ENCODE peak calls at places on chromosomes 11 and 22, in six cellular contexts. L is epithelial cell of proximal tubule, S is nephron progenitor cell, Z is GM06990, N is BJ, J is GM12878. I is an unnamed sample.

GRCh38 chr22:19691721-19692341 is 22.5 kb upstream of the SEPTIN5 start:
- DNase-seq in L (peak; percentile 10), S (peak; percentile 37), Z (no peak), N (peak; percentile 22), J (no peak), I (no peak)

GRCh38 chr11:104841185-104841584 is 57.1 kb downstream of the CASP12 start:
- DNase-seq in L (no peak), S (no peak), Z (no peak), N (no peak), J (no peak), I (no peak)

GRCh38 chr11:77171254-77171653 is 43.2 kb downstream of the MYO7A start:
- DNase-seq in L (no peak), S (no peak), Z (no peak), N (no peak), J (no peak), I (no peak)

GRCh38 chr11:95339554-95339953 is 108.6 kb upstream of the SESN3 start:
- DNase-seq in L (no peak), S (no peak), Z (peak; percentile 55), N (no peak), J (no peak), I (no peak)

GRCh38 chr11:94325681-94326080 is 21.3 kb downstream of the IZUMO1R start:
- DNase-seq in L (no peak), S (peak; percentile 49), Z (peak; percentile 11), N (no peak), J (peak; percentile 9), I (peak; percentile 76)

GRCh38 chr11:11157201-11157600 is 195.8 kb downstream of the CSNK2A3 start:
- DNase-seq in L (no peak), S (peak; percentile 42), Z (no peak), N (no peak), J (no peak), I (peak; percentile 55)

GRCh38 chr11:28447226-28447625 is 339.0 kb downstream of the METTL15 start:
- DNase-seq in L (peak; percentile 7), S (no peak), Z (no peak), N (peak; percentile 15), J (no peak), I (no peak)

GRCh38 chr11:35412285-35412684 is 7.1 kb downstream of the SLC1A2 start:
- DNase-seq in L (no peak), S (no peak), Z (no peak), N (no peak), J (no peak), I (no peak)

GRCh38 chr11:126318642-126319373 is 14.9 kb downstream of the DCPS start:
- DNase-seq in L (no peak), S (no peak), Z (no peak), N (peak; percentile 92), J (peak; percentile 55), I (no peak)

GRCh38 chr11:65003282-65003681 is 6.5 kb upstream of the BATF2 start:
- DNase-seq in L (no peak), S (peak; percentile 38), Z (no peak), N (no peak), J (no peak), I (no peak)

GRCh38 chr11:35142481-35143207 is 3.7 kb downstream of the CD44 start:
- DNase-seq in L (no peak), S (no peak), Z (no peak), N (peak; percentile 66), J (no peak), I (no peak)

GRCh38 chr11:13145461-13145860 is 132.1 kb upstream of the BMAL1 start:
- DNase-seq in L (no peak), S (no peak), Z (no peak), N (no peak), J (no peak), I (no peak)
- TF ChIP-seq CTCF in L (peak; percentile 40), S (no peak), Z (no peak), N (no peak), J (no peak), I (no peak)

GRCh38 chr11:128303383-128303782 is 284.0 kb downstream of the ETS1 start:
- DNase-seq in L (no peak), S (no peak), Z (no peak), N (no peak), J (no peak), I (no peak)

GRCh38 chr11:128300785-128301184 is 286.6 kb downstream of the ETS1 start:
- DNase-seq in L (no peak), S (no peak), Z (no peak), N (no peak), J (no peak), I (no peak)

GRCh38 chr11:128304666-128305485 is 282.5 kb downstream of the ETS1 start:
- DNase-seq in L (no peak), S (no peak), Z (no peak), N (no peak), J (no peak), I (no peak)

GRCh38 chr11:128305588-128305987 is 281.8 kb downstream of the ETS1 start:
- DNase-seq in L (no peak), S (no peak), Z (no peak), N (no peak), J (no peak), I (no peak)

DNA sequence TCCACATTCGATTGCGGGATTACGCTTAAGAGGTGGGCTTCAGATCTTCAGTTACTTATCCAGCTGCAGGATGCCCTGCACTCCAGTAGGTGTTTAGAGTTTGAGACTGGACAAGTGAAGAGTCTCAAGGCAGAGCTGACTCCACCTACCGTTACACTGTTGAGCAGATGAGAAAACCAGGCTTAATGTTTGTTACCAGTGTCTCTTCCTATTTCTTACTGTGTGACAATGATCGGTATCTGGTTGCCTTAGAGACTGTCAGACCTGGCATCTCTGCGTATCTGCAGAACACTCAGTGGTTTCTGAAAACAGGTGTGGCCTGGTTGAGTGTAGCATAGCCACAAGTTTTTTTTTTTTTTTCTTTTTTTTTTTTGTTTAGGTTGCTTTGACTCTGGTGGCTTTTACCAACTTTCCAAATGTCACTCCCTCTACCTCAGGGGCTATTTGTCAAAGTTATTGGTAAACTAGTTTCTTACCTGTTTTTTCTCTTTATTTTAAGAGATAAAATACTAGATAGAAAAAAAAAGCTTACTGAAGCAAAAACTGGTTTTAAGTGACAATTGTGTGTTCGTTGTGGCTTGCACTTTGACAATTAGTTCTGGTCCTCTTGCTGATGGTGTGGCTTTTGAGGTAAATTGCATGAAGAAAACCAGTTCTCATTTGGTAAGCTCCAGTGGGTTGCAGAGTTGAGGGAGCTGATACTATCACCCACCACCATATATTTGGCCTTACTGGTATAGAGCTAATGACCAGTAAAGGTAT is 284.8 kb downstream of the ETS1 start:
- DNase-seq in L (no peak), S (no peak), Z (peak; percentile 57), N (no peak), J (peak; percentile 82), I (no peak)
- TF ChIP-seq CTCF in L (no peak), S (no peak), Z (peak; percentile 25), N (no peak), J (no peak), I (no peak)

DNA sequence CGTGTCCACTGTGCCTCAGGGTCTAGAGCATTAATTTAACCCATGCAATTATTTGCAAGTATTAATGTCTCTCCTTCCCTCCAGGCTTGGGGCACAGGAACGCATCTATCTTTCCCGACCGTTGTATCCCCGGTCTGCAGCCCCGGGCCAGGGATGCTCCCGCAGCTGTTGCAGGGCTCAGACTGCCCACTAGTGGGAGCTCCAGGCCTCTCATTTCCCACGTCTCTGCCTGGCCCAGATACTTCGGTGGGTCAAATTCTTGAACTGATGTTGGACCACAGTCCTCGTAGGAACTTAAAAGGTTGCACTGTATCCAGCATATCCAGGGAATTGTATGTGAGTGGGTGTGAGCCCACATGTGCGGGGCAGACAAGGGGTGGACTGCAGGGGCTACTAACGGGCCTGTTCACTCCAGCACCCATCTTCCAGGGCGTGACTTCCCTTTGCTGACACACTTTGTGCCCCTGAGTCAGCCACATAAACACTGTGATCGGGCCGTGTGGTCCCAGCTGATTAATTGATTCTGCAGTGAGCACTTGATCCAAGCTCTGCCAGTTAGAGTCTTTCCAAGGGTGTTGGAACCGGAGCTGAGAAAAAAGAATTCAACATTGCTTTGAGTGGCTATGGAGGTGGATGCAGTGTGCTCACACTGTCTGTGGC is 451.3 kb downstream of the TBC1D22A start:
- DNase-seq in L (no peak), S (no peak), Z (no peak), N (no peak), J (no peak), I (no peak)
- TF ChIP-seq CTCF in L (peak; percentile 68), S (peak; percentile 16), Z (peak; percentile 97), N (peak; percentile 44), J (peak; percentile 83), I (peak; percentile 29)

GRCh38 chr22:41832553-41833368 is at the start of gene SREBF2:
- DNase-seq in L (peak; percentile 96), S (peak; percentile 99), Z (peak; percentile 99), N (peak; percentile 98), J (peak; percentile 99), I (peak; percentile 99)
- TF ChIP-seq CTCF in L (no peak), S (no peak), Z (peak; percentile 14), N (no peak), J (peak; percentile 1), I (no peak)

GRCh38 chr11:66718320-66718971 is 10.6 kb downstream of the SPTBN2 start:
- DNase-seq in L (no peak), S (no peak), Z (no peak), N (no peak), J (no peak), I (peak; percentile 66)
- TF ChIP-seq CTCF in L (peak; percentile 36), S (no peak), Z (no peak), N (peak; percentile 45), J (no peak), I (peak; percentile 49)

GRCh38 chr11:102007567-102008437 is 39.4 kb upstream of the CFAP300 start:
- DNase-seq in L (peak; percentile 40), S (no peak), Z (peak; percentile 15), N (peak; percentile 18), J (peak; percentile 1), I (no peak)
- TF ChIP-seq CTCF in L (peak; percentile 48), S (peak; percentile 57), Z (peak; percentile 34), N (peak; percentile 32), J (peak; percentile 58), I (peak; percentile 61)

I was measured in endothelial cell.